ENCODE peak calls at places on chromosomes 12 and 14, in nine cellular contexts. P is uterus, G is HepG2, O is body of pancreas, S is breast epithelium, N is tibial nerve, I is ovary, W is gastrocnemius medialis, X is right lobe of liver. Q is an unnamed sample.

GRCh38 chr14:76546426-76547221 is 170.7 kb downstream of the ESRRB start:
- DNase-seq in X (no peak), S (no peak), N (no peak), P (no peak), W (no peak), G (peak; percentile 25), I (no peak), O (no peak), Q (no peak)

GRCh38 chr12:49288412-49288853 is 6.5 kb upstream of the PRPH start:
- DNase-seq in P (peak; percentile 57), G (peak; percentile 34), S (no peak), N (peak; percentile 69), W (no peak), O (peak; percentile 70), X (no peak), I (peak; percentile 61), Q (peak; percentile 34)

GRCh38 chr14:77542349-77543239 is 44.0 kb upstream of the ISM2 start:
- DNase-seq in S (no peak), I (no peak), N (no peak), P (no peak), W (no peak), X (no peak), G (no peak), O (no peak), Q (no peak)

GRCh38 chr14:105929327-105930081 is 403.1 kb downstream of the TMEM121 start:
- DNase-seq in S (no peak), O (no peak), X (peak; percentile 34), G (no peak), P (no peak), I (no peak), W (no peak), N (no peak), Q (no peak)

GRCh38 chr12:120928864-120929652 is 24.9 kb upstream of the SPPL3 start:
- DNase-seq in X (no peak), O (peak; percentile 75), S (peak; percentile 78), N (no peak), P (no peak), I (no peak), W (no peak), G (no peak), Q (peak; percentile 61)

GRCh38 chr12:119751961-119752360 is 84.0 kb downstream of the PRKAB1 start:
- DNase-seq in I (no peak), O (no peak), N (no peak), S (no peak), G (no peak), W (no peak), X (no peak), P (no peak), Q (no peak)

GRCh38 chr14:39682563-39682962 is 250.3 kb upstream of the FBXO33 start:
- DNase-seq in P (no peak), S (no peak), I (no peak), N (no peak), G (no peak), X (no peak), O (no peak), W (no peak), Q (no peak)

GRCh38 chr12:9634177-9634803 is 26.6 kb upstream of the KLRB1 start:
- DNase-seq in P (no peak), W (no peak), X (no peak), N (peak; percentile 72), I (no peak), G (peak; percentile 49), O (peak; percentile 73), S (no peak), Q (peak; percentile 60)

GRCh38 chr14:30603402-30603801 is 18.7 kb upstream of the SCFD1 start:
- DNase-seq in O (no peak), W (no peak), P (no peak), I (no peak), N (no peak), X (no peak), S (no peak), G (no peak), Q (no peak)

GRCh38 chr12:100868487-100868886 is 73.9 kb downstream of the ANO4 start:
- DNase-seq in N (no peak), G (no peak), W (no peak), P (no peak), O (no peak), S (no peak), I (no peak), X (no peak), Q (no peak)

GRCh38 chr14:104111301-104112112 is 26.0 kb downstream of the ASPG start:
- DNase-seq in S (peak; percentile 50), O (peak; percentile 3), I (peak; percentile 16), N (no peak), X (peak; percentile 45), P (no peak), G (no peak), W (no peak), Q (no peak)

GRCh38 chr12:118356809-118357326 is 15.8 kb downstream of the TAOK3 start:
- DNase-seq in I (no peak), X (no peak), G (no peak), P (no peak), S (no peak), N (no peak), W (no peak), O (no peak), Q (no peak)

GRCh38 chr12:6215932-6216494 is 15.8 kb downstream of the CD9 start:
- DNase-seq in W (no peak), I (no peak), O (peak; percentile 81), G (no peak), S (peak; percentile 91), N (peak; percentile 50), X (no peak), P (peak; percentile 72), Q (peak; percentile 99)

GRCh38 chr12:113805673-113806072 is 160.5 kb downstream of the RBM19 start:
- DNase-seq in I (no peak), P (no peak), N (no peak), O (no peak), G (no peak), W (no peak), X (no peak), S (no peak), Q (no peak)

GRCh38 chr12:2179953-2180736 is 127.4 kb downstream of the CACNA1C start:
- DNase-seq in I (peak; percentile 73), N (peak; percentile 34), S (no peak), O (peak; percentile 18), P (peak; percentile 82), X (no peak), G (no peak), W (no peak), Q (peak; percentile 18)

GRCh38 chr12:48379784-48380183 is 29.1 kb upstream of the ZNF641 start:
- DNase-seq in W (no peak), S (no peak), G (no peak), X (no peak), P (no peak), O (no peak), N (no peak), I (no peak), Q (no peak)

GRCh38 chr14:77375164-77375950 is 1.5 kb downstream of the TMED8 start:
- DNase-seq in G (no peak), W (no peak), S (no peak), P (no peak), O (no peak), X (no peak), N (no peak), I (no peak), Q (no peak)

GRCh38 chr14:58697927-58698641 is 60.3 kb downstream of the DACT1 start:
- DNase-seq in N (no peak), I (no peak), W (no peak), P (no peak), G (no peak), X (no peak), O (no peak), S (no peak), Q (no peak)

GRCh38 chr12:91538418-91538817 is 355.8 kb upstream of the DCN start:
- DNase-seq in I (no peak), P (no peak), X (no peak), O (no peak), W (no peak), S (no peak), G (no peak), N (no peak), Q (no peak)
- TF ChIP-seq POLR2A in I (no peak), P (no peak), X (no peak), O (no peak), W (no peak), S (no peak), G (no peak), N (no peak), Q (no peak)

GRCh38 chr14:56208520-56208919 is 90.3 kb downstream of the PELI2 start:
- DNase-seq in W (no peak), P (no peak), X (no peak), I (no peak), O (no peak), S (no peak), N (no peak), G (no peak), Q (no peak)
- H3K27me3 ChIP-seq in W (no peaks in the 10 kb centered on the region), P (no peaks in the 10 kb centered on the region), X (no peaks in the 10 kb centered on the region), I (no peaks in the 10 kb centered on the region), O (no peaks in the 10 kb centered on the region), S (no peaks in the 10 kb centered on the region), N (no peaks in the 10 kb centered on the region), G (no peaks in the 10 kb centered on the region), Q (no peaks in the 10 kb centered on the region)

DNA sequence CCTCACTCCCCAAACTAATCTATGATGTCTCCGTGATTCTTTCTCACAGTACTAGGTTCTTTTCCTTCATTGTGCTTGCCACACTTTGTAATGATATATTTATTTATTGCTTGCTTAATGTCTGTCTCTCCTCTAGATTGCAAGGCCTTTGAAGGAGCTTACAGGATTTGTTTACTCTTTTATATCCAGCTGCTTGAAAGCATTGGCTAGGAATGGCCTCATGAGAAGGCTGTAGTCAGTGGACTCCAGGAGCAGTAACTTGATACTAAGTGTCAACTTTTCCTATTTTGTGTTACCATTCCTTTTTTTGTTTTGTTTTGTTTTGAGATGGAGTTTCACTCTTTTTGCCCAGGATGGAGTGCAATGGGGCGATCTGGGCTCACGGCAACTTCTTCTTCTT is 7.3 kb upstream of the FAM234B start:
- DNase-seq in I (no peak), S (no peak), G (no peak), P (no peak), N (no peak), X (no peak), W (no peak), O (no peak), Q (no peak)
- H3K27ac ChIP-seq in I (no peak overlapping the region), S (no peak overlapping the region), G (no peak overlapping the region), P (no peak overlapping the region), N (no peak overlapping the region), X (no peak overlapping the region), W (no peak overlapping the region), O (no peak overlapping the region), Q (no peak overlapping the region)

DNA sequence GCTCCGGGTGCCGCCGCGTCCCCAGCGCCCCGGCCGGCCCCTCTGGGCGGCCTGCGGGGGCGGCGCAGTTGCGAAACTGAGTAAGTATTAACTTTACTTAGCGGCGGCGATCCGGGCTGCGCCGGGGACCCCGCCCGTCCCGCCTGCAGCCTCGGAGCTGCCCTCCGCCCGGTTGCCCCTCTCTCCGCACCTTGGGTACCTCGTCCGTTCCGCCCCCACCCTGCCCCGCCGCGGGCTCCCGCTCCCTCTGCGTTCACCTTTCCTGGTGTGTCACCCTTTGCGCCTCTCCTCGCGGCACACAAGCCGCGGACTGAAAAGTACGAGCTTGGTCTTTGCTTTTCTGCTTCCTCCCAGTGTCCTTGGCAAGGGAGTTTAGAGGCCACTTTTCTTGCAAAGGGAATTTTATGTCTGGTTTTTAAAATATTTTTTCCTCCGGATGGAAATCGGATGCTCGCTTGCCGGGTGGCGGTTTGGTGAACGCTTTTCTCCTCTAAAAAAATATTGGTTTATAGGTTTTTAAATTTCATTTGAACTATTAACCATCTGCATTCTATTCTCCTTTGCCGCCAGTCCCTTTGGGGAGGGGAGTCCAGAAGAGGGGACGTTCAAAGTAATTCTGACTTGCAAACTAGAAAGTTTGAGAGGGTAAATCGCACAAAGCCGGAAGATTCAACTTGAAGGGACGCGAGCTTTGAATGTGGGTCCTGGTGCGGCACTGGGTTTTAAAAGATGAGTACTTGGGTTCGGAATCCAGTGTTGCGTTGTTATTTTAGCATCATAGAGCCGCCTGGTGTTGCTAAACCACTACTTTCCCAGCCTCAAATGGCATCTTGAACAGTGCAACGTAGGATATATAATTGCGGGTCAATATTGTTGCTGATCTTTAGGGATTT is 833 bp downstream of the RASSF8 start:
- DNase-seq in S (peak; percentile 56), X (peak; percentile 70), P (peak; percentile 71), G (no peak), W (peak; percentile 40), O (peak; percentile 67), N (peak; percentile 60), I (peak; percentile 71), Q (peak; percentile 40)
- TF ChIP-seq POLR2A in S (no peak), X (no peak), P (peak; percentile 10), G (no peak), W (peak; percentile 43), O (peak; percentile 69), N (no peak), I (peak; percentile 40), Q (no peak)

Q was measured in prostate gland.